ENCODE peak calls at places on chromosome 17, in seven cellular contexts. One of them, this sample, is unnamed.
A peak's percentile ranks its signal among the peaks of the same experiment; 100 is the strongest.

GRCh38 chr17:5019475-5019956 is 15.7 kb downstream of the SLC52A1 start:
- DNase-seq in uterus: no peak
- DNase-seq in heart right ventricle: no peak
- DNase-seq in right cardiac atrium: no peak
- DNase-seq in mammary epithelial cell: no peak
- DNase-seq in neuronal stem cell: no peak
- DNase-seq in lung: no peak
- DNase-seq in this sample: no peak

GRCh38 chr17:37365589-37365988 is 10.2 kb upstream of the C17orf78 start:
- DNase-seq in uterus: no peak
- DNase-seq in heart right ventricle: no peak
- DNase-seq in right cardiac atrium: no peak
- DNase-seq in mammary epithelial cell: no peak
- DNase-seq in neuronal stem cell: no peak
- DNase-seq in lung: no peak
- DNase-seq in this sample: no peak

GRCh38 chr17:80613732-80614071 is 69.1 kb downstream of the RPTOR start:
- DNase-seq in uterus: no peak
- DNase-seq in heart right ventricle: no peak
- DNase-seq in right cardiac atrium: no peak
- DNase-seq in mammary epithelial cell: no peak
- DNase-seq in neuronal stem cell: no peak
- DNase-seq in lung: no peak
- DNase-seq in this sample: no peak

GRCh38 chr17:80927791-80928216 is 63.8 kb upstream of the CHMP6 start:
- DNase-seq in uterus: no peak
- DNase-seq in heart right ventricle: no peak
- DNase-seq in right cardiac atrium: no peak
- DNase-seq in mammary epithelial cell: no peak
- DNase-seq in neuronal stem cell: no peak
- DNase-seq in lung: no peak
- DNase-seq in this sample: peak; percentile 48

GRCh38 chr17:76248013-76248782 is 7.9 kb upstream of the RNF157 start:
- DNase-seq in uterus: no peak
- DNase-seq in heart right ventricle: no peak
- DNase-seq in right cardiac atrium: no peak
- DNase-seq in mammary epithelial cell: no peak
- DNase-seq in neuronal stem cell: no peak
- DNase-seq in lung: no peak
- DNase-seq in this sample: no peak

GRCh38 chr17:77329741-77330531 is 189.2 kb downstream of the SEC14L1 start:
- DNase-seq in uterus: peak; percentile 13
- DNase-seq in heart right ventricle: peak; percentile 8
- DNase-seq in right cardiac atrium: no peak
- DNase-seq in mammary epithelial cell: no peak
- DNase-seq in neuronal stem cell: no peak
- DNase-seq in lung: peak; percentile 28
- DNase-seq in this sample: peak; percentile 68

GRCh38 chr17:65797101-65797500 is 235.7 kb upstream of the AXIN2 start:
- DNase-seq in uterus: no peak
- DNase-seq in heart right ventricle: no peak
- DNase-seq in right cardiac atrium: no peak
- DNase-seq in mammary epithelial cell: no peak
- DNase-seq in neuronal stem cell: no peak
- DNase-seq in lung: no peak
- DNase-seq in this sample: no peak

GRCh38 chr17:16945513-16946201 is 26.3 kb downstream of the TNFRSF13B start:
- DNase-seq in uterus: no peak
- DNase-seq in heart right ventricle: no peak
- DNase-seq in right cardiac atrium: no peak
- DNase-seq in mammary epithelial cell: no peak
- DNase-seq in neuronal stem cell: no peak
- DNase-seq in lung: no peak
- DNase-seq in this sample: no peak

GRCh38 chr17:18182978-18183333 is 672 bp upstream of the ALKBH5 start:
- DNase-seq in uterus: peak; percentile 89
- DNase-seq in heart right ventricle: peak; percentile 88
- DNase-seq in right cardiac atrium: peak; percentile 93
- DNase-seq in mammary epithelial cell: no peak
- DNase-seq in neuronal stem cell: no peak
- DNase-seq in lung: peak; percentile 90
- DNase-seq in this sample: peak; percentile 94

GRCh38 chr17:4856937-4857314 is 23.8 kb downstream of the MINK1 start:
- DNase-seq in uterus: no peak
- DNase-seq in heart right ventricle: no peak
- DNase-seq in right cardiac atrium: no peak
- DNase-seq in mammary epithelial cell: no peak
- DNase-seq in neuronal stem cell: no peak
- DNase-seq in lung: no peak
- DNase-seq in this sample: no peak

GRCh38 chr17:28827672-28828071 is 14.9 kb downstream of the FAM222B start:
- DNase-seq in uterus: no peak
- DNase-seq in heart right ventricle: no peak
- DNase-seq in right cardiac atrium: no peak
- DNase-seq in mammary epithelial cell: no peak
- DNase-seq in neuronal stem cell: no peak
- DNase-seq in lung: no peak
- DNase-seq in this sample: no peak

GRCh38 chr17:80732268-80732667 is 187.6 kb downstream of the RPTOR start:
- DNase-seq in uterus: no peak
- DNase-seq in heart right ventricle: no peak
- DNase-seq in right cardiac atrium: no peak
- DNase-seq in mammary epithelial cell: no peak
- DNase-seq in neuronal stem cell: peak; percentile 41
- DNase-seq in lung: no peak
- DNase-seq in this sample: no peak

GRCh38 chr17:61475726-61476125 is 23.5 kb downstream of the TBX4 start:
- DNase-seq in uterus: no peak
- DNase-seq in heart right ventricle: no peak
- DNase-seq in right cardiac atrium: no peak
- DNase-seq in mammary epithelial cell: peak; percentile 88
- DNase-seq in neuronal stem cell: no peak
- DNase-seq in lung: no peak
- DNase-seq in this sample: peak; percentile 13

GRCh38 chr17:73420897-73421296 is 109.1 kb upstream of the CDC42EP4 start:
- DNase-seq in uterus: no peak
- DNase-seq in heart right ventricle: no peak
- DNase-seq in right cardiac atrium: no peak
- DNase-seq in mammary epithelial cell: peak; percentile 83
- DNase-seq in neuronal stem cell: no peak
- DNase-seq in lung: no peak
- DNase-seq in this sample: no peak

GRCh38 chr17:58565389-58566311 is 51.2 kb upstream of the MTMR4 start:
- DNase-seq in uterus: no peak
- DNase-seq in heart right ventricle: no peak
- DNase-seq in right cardiac atrium: no peak
- DNase-seq in mammary epithelial cell: peak; percentile 7
- DNase-seq in neuronal stem cell: no peak
- DNase-seq in lung: no peak
- DNase-seq in this sample: no peak

GRCh38 chr17:62793919-62794665 is 14.0 kb downstream of the MARCHF10 start:
- DNase-seq in uterus: no peak
- DNase-seq in heart right ventricle: no peak
- DNase-seq in right cardiac atrium: no peak
- DNase-seq in mammary epithelial cell: no peak
- DNase-seq in neuronal stem cell: no peak
- DNase-seq in lung: no peak
- DNase-seq in this sample: no peak

GRCh38 chr17:76598004-76598439 is 12.4 kb upstream of the ST6GALNAC2 start:
- DNase-seq in uterus: no peak
- DNase-seq in heart right ventricle: no peak
- DNase-seq in right cardiac atrium: no peak
- DNase-seq in mammary epithelial cell: no peak
- DNase-seq in neuronal stem cell: no peak
- DNase-seq in lung: no peak
- DNase-seq in this sample: no peak

GRCh38 chr17:78242024-78242742 is 10.8 kb downstream of the TMEM235 start:
- DNase-seq in uterus: no peak
- DNase-seq in heart right ventricle: no peak
- DNase-seq in right cardiac atrium: no peak
- DNase-seq in mammary epithelial cell: no peak
- DNase-seq in neuronal stem cell: no peak
- DNase-seq in lung: no peak
- DNase-seq in this sample: no peak

GRCh38 chr17:64340557-64340956 is 50.1 kb downstream of the PECAM1 start:
- DNase-seq in uterus: no peak
- DNase-seq in heart right ventricle: no peak
- DNase-seq in right cardiac atrium: no peak
- DNase-seq in mammary epithelial cell: no peak
- DNase-seq in neuronal stem cell: no peak
- DNase-seq in lung: no peak
- DNase-seq in this sample: no peak

GRCh38 chr17:78174332-78174869 is 6.0 kb downstream of the SYNGR2 start:
- DNase-seq in uterus: peak; percentile 50
- DNase-seq in heart right ventricle: peak; percentile 87
- DNase-seq in right cardiac atrium: peak; percentile 81
- DNase-seq in mammary epithelial cell: peak; percentile 27
- DNase-seq in neuronal stem cell: no peak
- DNase-seq in lung: peak; percentile 93
- DNase-seq in this sample: peak; percentile 93

GRCh38 chr17:66964930-66965800 is 658 bp downstream of the CACNG4 start:
- DNase-seq in uterus: no peak
- DNase-seq in heart right ventricle: no peak
- DNase-seq in right cardiac atrium: no peak
- DNase-seq in mammary epithelial cell: no peak
- DNase-seq in neuronal stem cell: no peak
- DNase-seq in lung: no peak
- DNase-seq in this sample: no peak

GRCh38 chr17:41678411-41678906 is 10.2 kb upstream of the EIF1 start:
- DNase-seq in uterus: no peak
- DNase-seq in heart right ventricle: no peak
- DNase-seq in right cardiac atrium: no peak
- DNase-seq in mammary epithelial cell: peak; percentile 65
- DNase-seq in neuronal stem cell: no peak
- DNase-seq in lung: peak; percentile 61
- DNase-seq in this sample: no peak

GRCh38 chr17:78774956-78775571 is 7.0 kb downstream of the CYTH1 start:
- DNase-seq in uterus: no peak
- DNase-seq in heart right ventricle: no peak
- DNase-seq in right cardiac atrium: no peak
- DNase-seq in mammary epithelial cell: peak; percentile 47
- DNase-seq in neuronal stem cell: no peak
- DNase-seq in lung: no peak
- DNase-seq in this sample: no peak

GRCh38 chr17:66727634-66728570 is 107.0 kb upstream of the CACNG5 start:
- DNase-seq in uterus: peak; percentile 42
- DNase-seq in heart right ventricle: peak; percentile 46
- DNase-seq in right cardiac atrium: peak; percentile 45
- DNase-seq in mammary epithelial cell: peak; percentile 29
- DNase-seq in neuronal stem cell: peak; percentile 36
- DNase-seq in lung: peak; percentile 62
- DNase-seq in this sample: no peak

GRCh38 chr17:75260679-75261335 is 599 bp downstream of the GGA3 start:
- DNase-seq in uterus: no peak
- DNase-seq in heart right ventricle: no peak
- DNase-seq in right cardiac atrium: no peak
- DNase-seq in mammary epithelial cell: peak; percentile 48
- DNase-seq in neuronal stem cell: no peak
- DNase-seq in lung: no peak
- DNase-seq in this sample: no peak

GRCh38 chr17:16437083-16437482 is 21.7 kb downstream of the TRPV2 start:
- DNase-seq in uterus: no peak
- DNase-seq in heart right ventricle: no peak
- DNase-seq in right cardiac atrium: peak; percentile 11
- DNase-seq in mammary epithelial cell: no peak
- DNase-seq in neuronal stem cell: no peak
- DNase-seq in lung: no peak
- DNase-seq in this sample: no peak

GRCh38 chr17:70195091-70195490 is 25.8 kb downstream of the KCNJ2 start:
- DNase-seq in uterus: no peak
- DNase-seq in heart right ventricle: no peak
- DNase-seq in right cardiac atrium: no peak
- DNase-seq in mammary epithelial cell: no peak
- DNase-seq in neuronal stem cell: no peak
- DNase-seq in lung: no peak
- DNase-seq in this sample: no peak

GRCh38 chr17:77190561-77190960 is 49.8 kb downstream of the SEC14L1 start:
- DNase-seq in uterus: no peak
- DNase-seq in heart right ventricle: no peak
- DNase-seq in right cardiac atrium: no peak
- DNase-seq in mammary epithelial cell: no peak
- DNase-seq in neuronal stem cell: no peak
- DNase-seq in lung: no peak
- DNase-seq in this sample: no peak

GRCh38 chr17:32016231-32016630 is 9.0 kb downstream of the LRRC37B start:
- DNase-seq in uterus: no peak
- DNase-seq in heart right ventricle: no peak
- DNase-seq in right cardiac atrium: no peak
- DNase-seq in mammary epithelial cell: no peak
- DNase-seq in neuronal stem cell: no peak
- DNase-seq in lung: no peak
- DNase-seq in this sample: no peak
- H3K27ac ChIP-seq in uterus: no peak overlapping the region
- H3K27ac ChIP-seq in heart right ventricle: peak overlapping the region; percentile 8
- H3K27ac ChIP-seq in right cardiac atrium: no peak overlapping the region
- H3K27ac ChIP-seq in mammary epithelial cell: no peak overlapping the region
- H3K27ac ChIP-seq in neuronal stem cell: no peak overlapping the region
- H3K27ac ChIP-seq in lung: no peak overlapping the region
- H3K27ac ChIP-seq in this sample: no peak overlapping the region

GRCh38 chr17:48270896-48271295 is 159.1 kb downstream of the SKAP1 start:
- DNase-seq in uterus: no peak
- DNase-seq in heart right ventricle: no peak
- DNase-seq in right cardiac atrium: no peak
- DNase-seq in mammary epithelial cell: no peak
- DNase-seq in neuronal stem cell: no peak
- DNase-seq in lung: no peak
- DNase-seq in this sample: no peak
- H3K27ac ChIP-seq in uterus: no peak overlapping the region
- H3K27ac ChIP-seq in heart right ventricle: no peak overlapping the region
- H3K27ac ChIP-seq in right cardiac atrium: no peak overlapping the region
- H3K27ac ChIP-seq in mammary epithelial cell: no peak overlapping the region
- H3K27ac ChIP-seq in neuronal stem cell: no peak overlapping the region
- H3K27ac ChIP-seq in lung: no peak overlapping the region
- H3K27ac ChIP-seq in this sample: no peak overlapping the region

GRCh38 chr17:35660902-35661301 is 70.5 kb upstream of the RASL10B start:
- DNase-seq in uterus: no peak
- DNase-seq in heart right ventricle: peak; percentile 8
- DNase-seq in right cardiac atrium: no peak
- DNase-seq in mammary epithelial cell: no peak
- DNase-seq in neuronal stem cell: no peak
- DNase-seq in lung: no peak
- DNase-seq in this sample: no peak
- H3K27ac ChIP-seq in uterus: no peak overlapping the region
- H3K27ac ChIP-seq in heart right ventricle: no peak overlapping the region
- H3K27ac ChIP-seq in right cardiac atrium: no peak overlapping the region
- H3K27ac ChIP-seq in mammary epithelial cell: no peak overlapping the region
- H3K27ac ChIP-seq in neuronal stem cell: no peak overlapping the region
- H3K27ac ChIP-seq in lung: no peak overlapping the region
- H3K27ac ChIP-seq in this sample: no peak overlapping the region

DNA sequence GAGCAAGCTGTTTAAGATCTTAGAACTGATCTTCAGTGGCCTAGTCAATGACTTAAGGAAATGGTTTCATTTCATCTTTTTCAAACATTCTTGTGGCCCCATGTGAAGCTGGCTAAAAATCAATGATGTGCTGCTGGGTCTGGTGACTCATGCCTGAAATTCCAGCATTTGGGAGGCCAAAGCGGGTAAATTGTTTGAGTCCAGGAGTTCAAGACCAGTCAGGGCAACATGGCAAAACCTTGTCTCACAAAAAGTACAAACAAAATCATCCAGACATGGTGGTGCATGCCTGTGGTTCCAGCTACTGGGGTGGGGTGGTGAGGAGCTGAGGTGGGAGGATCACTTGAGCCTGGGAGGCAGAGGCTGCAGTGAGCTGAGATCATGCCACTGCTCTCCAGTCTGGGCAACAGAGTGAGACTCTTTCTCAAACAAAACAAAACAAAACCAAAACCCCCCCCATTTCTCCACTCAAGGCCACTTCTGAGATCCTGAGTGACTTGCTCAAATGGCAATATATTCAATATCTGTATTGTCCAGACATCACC is 17.4 kb upstream of the COL1A1 start:
- DNase-seq in uterus: no peak
- DNase-seq in heart right ventricle: no peak
- DNase-seq in right cardiac atrium: no peak
- DNase-seq in mammary epithelial cell: peak; percentile 84
- DNase-seq in neuronal stem cell: no peak
- DNase-seq in lung: no peak
- DNase-seq in this sample: no peak
- H3K27ac ChIP-seq in uterus: peak overlapping the region; percentile 79
- H3K27ac ChIP-seq in heart right ventricle: peak overlapping the region; percentile 54
- H3K27ac ChIP-seq in right cardiac atrium: peak overlapping the region; percentile 6
- H3K27ac ChIP-seq in mammary epithelial cell: peak overlapping the region; percentile 93
- H3K27ac ChIP-seq in neuronal stem cell: no peak overlapping the region
- H3K27ac ChIP-seq in lung: no peak overlapping the region
- H3K27ac ChIP-seq in this sample: peak overlapping the region; percentile 85

This sample was measured in tibial artery.